ENCODE peak calls at places on chromosomes 1 and 21, in five cellular contexts. J is foreskin keratinocyte, P is stromal cell of bone marrow, W is germinal center, N is astrocyte. U is an unnamed sample.

GRCh38 chr1:78651247-78651646 is 1.6 kb downstream of the IFI44 start:
- DNase-seq in J (no peak), P (peak; percentile 36), W (no peak), N (peak; percentile 18), U (no peak)

GRCh38 chr1:175506081-175506480 is 237.3 kb downstream of the TNR start:
- DNase-seq in J (no peak), P (no peak), W (no peak), N (no peak), U (no peak)

GRCh38 chr1:21896652-21897532 is 40.2 kb downstream of the HSPG2 start:
- DNase-seq in J (no peak), P (no peak), W (no peak), N (no peak), U (peak; percentile 81)

GRCh38 chr21:37983336-37984095 is 67.3 kb upstream of the KCNJ6 start:
- DNase-seq in J (peak; percentile 75), P (no peak), W (no peak), N (peak; percentile 2), U (no peak)

GRCh38 chr1:14369526-14370213 is 228.8 kb upstream of the KAZN start:
- DNase-seq in J (no peak), P (no peak), W (no peak), N (no peak), U (no peak)

GRCh38 chr1:12518956-12519707 is 98.9 kb downstream of the DHRS3 start:
- DNase-seq in J (no peak), P (no peak), W (no peak), N (peak; percentile 48), U (peak; percentile 51)

GRCh38 chr1:208010487-208011079 is 99.7 kb upstream of the CD34 start:
- DNase-seq in J (no peak), P (no peak), W (no peak), N (peak; percentile 69), U (no peak)

GRCh38 chr1:46996659-46997281 is 26.7 kb upstream of the CYP4X1 start:
- DNase-seq in J (no peak), P (no peak), W (no peak), N (no peak), U (no peak)

GRCh38 chr1:230112131-230112701 is 45.2 kb downstream of the GALNT2 start:
- DNase-seq in J (no peak), P (no peak), W (no peak), N (no peak), U (no peak)

GRCh38 chr21:18760247-18760646 is 356.7 kb upstream of the TMPRSS15 start:
- DNase-seq in J (no peak), P (no peak), W (no peak), N (no peak), U (no peak)

GRCh38 chr1:234154320-234155251 is 218.7 kb upstream of the COA6 start:
- DNase-seq in J (peak; percentile 43), P (peak; percentile 29), W (peak; percentile 19), N (peak; percentile 64), U (no peak)

GRCh38 chr1:67753776-67754525 is 69.0 kb downstream of the GADD45A start:
- DNase-seq in J (peak; percentile 60), P (no peak), W (no peak), N (no peak), U (no peak)

GRCh38 chr1:157696966-157697628 is 3.5 kb downstream of the FCRL3 start:
- DNase-seq in J (no peak), P (no peak), W (no peak), N (no peak), U (no peak)

GRCh38 chr21:45543710-45544448 is 1.6 kb upstream of the SLC19A1 start:
- DNase-seq in J (no peak), P (no peak), W (no peak), N (no peak), U (peak; percentile 18)

GRCh38 chr1:153233448-153233847 is 16.1 kb downstream of the PRR9 start:
- DNase-seq in J (no peak), P (no peak), W (no peak), N (no peak), U (no peak)

U was measured in colonic mucosa.